ENCODE peak calls at places on chromosomes 11 and 22, in four cellular contexts. C is H9, R is mesenchymal stem cell, K is IMR-90. L is an unnamed sample.

GRCh38 chr22:46416537-46417267 is 81.2 kb downstream of the TRMU start:
- DNase-seq in C (no peak), K (no peak), R (no peak), L (peak)

GRCh38 chr11:85759915-85760314 is 51.0 kb downstream of the SYTL2 start:
- DNase-seq in R (peak), K (peak), C (no peak), L (no peak)

GRCh38 chr11:25037431-25037830 is 540.6 kb downstream of the LUZP2 start:
- DNase-seq in C (no peak), R (no peak), K (no peak), L (no peak)

GRCh38 chr11:122207921-122208764 is 92.1 kb upstream of the BLID start:
- DNase-seq in R (no peak), C (no peak), K (peak), L (peak)

GRCh38 chr22:46896568-46897245 is 134.3 kb downstream of the TBC1D22A start:
- DNase-seq in C (no peak), R (no peak), K (no peak), L (no peak)

GRCh38 chr11:131488208-131488607 is 117.8 kb downstream of the NTM start:
- DNase-seq in R (no peak), K (no peak), C (no peak), L (no peak)

GRCh38 chr11:68749501-68750196 is 1.7 kb downstream of the TESMIN start:
- DNase-seq in K (peak), C (peak), R (peak), L (no peak)

GRCh38 chr11:105968021-105968697 is 53.9 kb downstream of the MSANTD4 start:
- DNase-seq in R (peak), C (no peak), K (peak), L (no peak)

GRCh38 chr11:131759140-131759539 is 388.7 kb downstream of the NTM start:
- DNase-seq in R (no peak), K (no peak), C (no peak), L (no peak)

GRCh38 chr22:39462443-39463147 is 5.8 kb downstream of the MGAT3 start:
- DNase-seq in C (peak), R (no peak), K (no peak), L (no peak)

GRCh38 chr11:36186340-36186739 is 102.9 kb downstream of the COMMD9 start:
- DNase-seq in K (peak), R (no peak), C (no peak), L (no peak)

GRCh38 chr11:92870241-92870826 is 99.1 kb upstream of the MTNR1B start:
- DNase-seq in C (no peak), R (no peak), K (peak), L (no peak)

GRCh38 chr11:86999859-87000753 is 37.6 kb upstream of the TMEM135 start:
- DNase-seq in C (no peak), R (peak), K (peak), L (peak)

GRCh38 chr11:16791494-16791961 is 53.1 kb downstream of the C11orf58 start:
- DNase-seq in K (peak), R (peak), C (no peak), L (peak)

GRCh38 chr11:130096823-130097222 is 27.1 kb downstream of the APLP2 start:
- DNase-seq in R (no peak), C (no peak), K (no peak), L (no peak)

GRCh38 chr22:45537734-45538181 is 35.1 kb downstream of the FBLN1 start:
- DNase-seq in K (peak), C (no peak), R (no peak), L (no peak)

GRCh38 chr22:33971561-33971961 is 51.3 kb upstream of the LARGE1 start:
- DNase-seq in R (no peak), K (no peak), C (no peak), L (no peak)

GRCh38 chr11:8092587-8093424 is 11.8 kb downstream of the TUB start:
- DNase-seq in R (peak), C (peak), K (peak), L (peak)

GRCh38 chr22:41333806-41334205 is 32.5 kb downstream of the ZC3H7B start:
- DNase-seq in R (no peak), K (no peak), C (no peak), L (peak)

GRCh38 chr11:42772886-42773285 is 538.9 kb upstream of the API5 start:
- DNase-seq in C (no peak), K (no peak), R (no peak), L (no peak)

GRCh38 chr11:132862918-132863317 is 669.4 kb downstream of the OPCML start:
- DNase-seq in R (no peak), K (no peak), C (no peak), L (no peak)

GRCh38 chr11:86244522-86245368 is at the start of gene EED:
- DNase-seq in C (peak), R (peak), K (peak), L (peak)

GRCh38 chr22:49260681-49261580 is 566.7 kb downstream of the BRD1 start:
- DNase-seq in R (no peak), C (no peak), K (no peak), L (no peak)

GRCh38 chr11:80970016-80970516 is 1529.2 kb upstream of the TENM4 start:
- DNase-seq in K (no peak), C (no peak), R (peak), L (no peak)

GRCh38 chr11:66317766-66318575 is 1.1 kb upstream of the CD248 start:
- DNase-seq in C (peak), R (peak), K (peak), L (peak)

GRCh38 chr22:29702025-29702930 is 17.5 kb upstream of the CABP7 start:
- DNase-seq in K (peak), R (no peak), C (no peak), L (no peak)

GRCh38 chr11:92240946-92241345 is 16.3 kb downstream of the FAT3 start:
- DNase-seq in K (no peak), C (no peak), R (no peak), L (no peak)

GRCh38 chr11:10592331-10592730 is 23.9 kb upstream of the LYVE1 start:
- DNase-seq in C (no peak), K (peak), R (peak), L (peak)

GRCh38 chr11:122186439-122187080 is 70.5 kb upstream of the BLID start:
- DNase-seq in K (peak), C (no peak), R (peak), L (no peak)

GRCh38 chr11:40130427-40130826 is 1329.0 kb downstream of the LRRC4C start:
- DNase-seq in K (no peak), R (peak), C (peak), L (no peak)

GRCh38 chr11:62648185-62648966 is 2.0 kb upstream of the GANAB start:
- DNase-seq in R (no peak), C (no peak), K (no peak), L (no peak)

GRCh38 chr11:94776351-94777321 is 8.5 kb downstream of the AMOTL1 start:
- DNase-seq in R (peak), C (no peak), K (peak), L (peak)

GRCh38 chr22:35450824-35451541 is 51.0 kb downstream of the MCM5 start:
- DNase-seq in C (no peak), K (no peak), R (no peak), L (no peak)

GRCh38 chr22:26576026-26576680 is 13.8 kb downstream of the TPST2 start:
- DNase-seq in C (no peak), K (peak), R (no peak), L (peak)

GRCh38 chr11:43962383-43962969 is 20.0 kb downstream of the C11orf96 start:
- DNase-seq in K (no peak), R (peak), C (no peak), L (no peak)

GRCh38 chr11:10856689-10857603 is 907 bp downstream of the ZBED5 start:
- DNase-seq in K (peak), R (peak), C (no peak), L (peak)

GRCh38 chr11:48064306-48064705 is 83.9 kb downstream of the PTPRJ start:
- DNase-seq in C (no peak), K (peak), R (peak), L (no peak)

GRCh38 chr22:17773606-17774205 is 563 bp downstream of the BID start:
- DNase-seq in R (peak), K (peak), C (peak), L (peak)

GRCh38 chr11:75574698-75575265 is 12.7 kb downstream of the SERPINH1 start:
- DNase-seq in K (no peak), R (no peak), C (peak), L (no peak)
- H3K23ac ChIP-seq in K (no peak), R (no peak), C (no peak), L (no peak)

GRCh38 chr22:22693531-22693884 is 49.1 kb downstream of the GGTLC2 start:
- DNase-seq in C (no peak), R (no peak), K (no peak), L (no peak)
- H3K23ac ChIP-seq in C (no peak), R (no peak), K (no peak), L (no peak)

DNA sequence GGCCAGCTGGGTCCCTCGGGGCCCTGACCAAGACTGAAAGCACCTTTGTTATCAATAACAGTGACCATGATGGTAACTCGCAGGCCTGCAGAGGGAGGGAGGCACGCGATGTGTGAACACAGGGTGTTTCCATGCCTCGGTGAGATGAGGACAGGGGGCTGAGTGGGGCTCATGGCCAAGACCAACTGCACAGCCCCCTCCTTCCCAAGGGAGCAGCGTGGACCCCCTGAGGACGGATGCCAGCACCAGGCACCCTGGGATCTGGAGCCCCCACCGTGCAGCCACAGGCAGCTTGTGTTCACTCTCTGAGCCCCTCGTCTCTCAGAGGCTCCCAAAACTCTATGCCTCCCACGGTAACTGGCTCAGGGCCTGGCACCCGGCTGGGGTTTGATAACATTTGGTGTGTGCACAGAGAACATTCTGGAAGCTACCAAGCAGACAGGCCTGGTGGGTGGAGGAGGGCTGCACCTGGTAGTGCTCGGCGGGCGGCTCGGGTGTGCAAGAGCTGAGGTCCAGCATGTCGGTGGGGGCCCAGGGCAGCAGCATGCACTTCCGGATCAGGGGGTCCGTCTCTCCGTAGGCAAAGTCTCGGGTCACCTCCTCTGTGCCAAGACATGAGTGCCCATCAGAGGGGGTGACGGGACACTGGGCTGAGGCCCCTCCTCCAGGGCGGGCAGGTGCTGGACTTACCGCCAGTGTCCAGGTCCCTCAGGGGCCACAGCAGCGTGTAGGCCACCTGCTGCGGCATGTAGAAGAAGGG is 7.6 kb downstream of the TTLL12 start:
- DNase-seq in R (no peak), K (no peak), C (no peak), L (no peak)
- H3K23ac ChIP-seq in R (no peak), K (no peak), C (no peak), L (no peak)

GRCh38 chr11:118092907-118093571 is 6.3 kb upstream of the SMIM35 start:
- DNase-seq in C (no peak), K (no peak), R (no peak), L (no peak)

GRCh38 chr11:118088531-118088930 is 1.8 kb upstream of the SMIM35 start:
- DNase-seq in C (no peak), K (no peak), R (no peak), L (peak)

GRCh38 chr11:118091690-118092089 is 4.9 kb upstream of the SMIM35 start:
- DNase-seq in R (no peak), C (no peak), K (no peak), L (no peak)

GRCh38 chr11:118087933-118088332 is 1.2 kb upstream of the SMIM35 start:
- DNase-seq in R (no peak), K (no peak), C (no peak), L (no peak)

DNA sequence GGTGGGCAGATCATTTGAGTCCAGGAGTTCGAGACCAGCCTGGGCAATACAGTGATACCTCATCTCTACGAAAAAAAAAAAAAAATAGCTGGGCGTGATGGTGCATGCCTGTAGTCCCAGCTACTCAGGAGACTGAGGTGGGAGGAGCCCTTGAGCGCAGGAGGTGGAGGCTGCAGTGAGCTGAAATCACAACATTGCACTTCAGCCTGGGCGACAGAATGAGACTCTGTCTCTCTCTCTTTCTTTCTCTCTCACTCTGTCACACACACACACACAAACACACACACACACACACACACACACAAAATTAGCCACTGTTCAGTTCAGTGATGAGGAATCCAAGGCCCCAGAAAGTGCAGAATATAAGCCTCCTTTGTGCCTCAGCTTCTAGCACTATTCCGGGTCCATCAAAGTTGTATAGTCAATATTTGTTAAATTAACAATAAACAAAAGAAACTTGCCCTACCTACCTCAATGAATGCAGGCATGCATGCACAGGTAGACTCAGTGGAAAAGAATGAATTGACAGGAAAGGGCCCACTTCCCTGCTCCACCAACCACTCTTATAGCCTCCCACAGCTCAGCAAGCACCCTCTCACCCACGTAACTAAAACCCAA is 3.9 kb upstream of the SMIM35 start:
- DNase-seq in C (no peak), K (no peak), R (no peak), L (no peak)
- H3K23ac ChIP-seq in C (no peak), K (no peak), R (no peak), L (no peak)

DNA sequence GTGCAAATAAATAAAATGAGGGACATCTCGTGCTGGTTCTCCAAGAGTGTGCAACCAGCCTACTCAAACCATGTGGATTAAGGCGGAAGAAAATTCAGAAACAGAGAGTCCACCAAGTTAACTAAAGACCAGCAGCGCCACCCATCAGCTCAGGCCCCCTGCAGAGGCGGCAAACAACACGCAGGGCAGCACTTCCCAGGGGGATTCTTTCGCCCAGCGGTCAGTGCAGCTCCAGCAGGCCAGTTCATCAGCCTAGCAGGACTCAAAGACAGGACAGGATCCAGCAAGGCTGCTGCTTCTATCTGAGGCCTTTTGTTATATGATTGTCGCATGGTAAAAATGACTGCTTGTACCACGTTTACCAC is 51.7 kb downstream of the PACSIN2 start:
- DNase-seq in R (no peak), C (no peak), K (no peak), L (no peak)
- H3K23ac ChIP-seq in R (peak), C (no peak), K (peak), L (no peak)

GRCh38 chr22:27799334-27800249 is 2.0 kb downstream of the MN1 start:
- DNase-seq in C (peak), K (no peak), R (peak), L (no peak)
- H3K23ac ChIP-seq in C (no peak), K (peak), R (no peak), L (no peak)

GRCh38 chr11:60906132-60906972 is at the start of gene PRPF19:
- DNase-seq in R (peak), C (peak), K (peak), L (peak)
- H3K23ac ChIP-seq in R (no peak), C (no peak), K (peak), L (no peak)

GRCh38 chr22:24421428-24421931 is 5.9 kb upstream of the ADORA2A start:
- DNase-seq in C (peak), R (no peak), K (no peak), L (peak)

GRCh38 chr22:24420977-24421343 is 6.4 kb upstream of the ADORA2A start:
- DNase-seq in R (no peak), K (no peak), C (no peak), L (no peak)

GRCh38 chr22:24419480-24419860 is 7.9 kb upstream of the ADORA2A start:
- DNase-seq in K (no peak), C (no peak), R (no peak), L (no peak)

GRCh38 chr22:24418786-24419479 is 8.5 kb upstream of the ADORA2A start:
- DNase-seq in R (no peak), C (no peak), K (no peak), L (no peak)

DNA sequence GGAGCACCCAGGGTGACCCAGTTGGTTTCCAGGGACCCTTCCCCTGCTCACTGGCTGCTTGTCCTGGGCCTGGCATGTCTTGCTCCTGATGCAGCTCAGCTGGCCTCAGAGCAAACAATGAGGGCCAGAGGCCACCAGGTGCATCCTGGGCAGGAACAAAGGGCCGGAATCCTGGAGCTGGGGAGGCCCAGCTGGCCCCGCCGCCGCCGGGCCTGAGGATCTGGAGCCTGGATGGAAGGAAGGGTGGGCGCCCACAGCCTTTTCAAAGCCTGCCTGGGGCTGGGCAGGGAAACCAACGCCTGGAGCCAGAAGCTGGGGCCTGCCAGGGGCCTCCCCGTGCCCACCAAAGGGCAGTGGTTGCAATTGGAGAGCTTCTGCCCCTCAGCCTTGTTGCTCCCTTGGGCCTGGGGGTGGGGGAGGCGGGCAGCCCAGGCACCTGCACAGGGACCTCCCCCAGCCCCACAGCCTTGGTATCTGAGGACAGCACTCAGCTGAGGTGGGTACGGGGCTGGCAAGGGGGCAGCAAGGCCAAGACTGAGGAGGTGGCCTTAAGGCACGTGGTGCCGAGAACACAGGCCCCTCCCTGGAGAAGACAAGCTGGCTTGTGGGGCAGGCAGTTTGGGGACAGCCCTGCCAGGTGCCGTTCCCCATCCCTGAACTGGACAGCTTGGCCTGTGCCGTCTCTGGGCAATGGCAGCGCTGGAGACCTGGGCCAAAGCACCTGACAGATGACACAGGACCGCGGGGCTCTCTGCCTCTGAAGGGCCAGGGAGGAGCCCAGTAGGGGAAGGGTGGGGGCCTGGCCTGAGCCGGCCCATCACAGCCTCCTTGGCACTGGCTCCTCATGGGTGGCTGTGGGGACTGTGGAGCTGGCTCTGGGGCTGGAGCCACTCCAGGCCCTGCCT is 7.1 kb upstream of the ADORA2A start:
- DNase-seq in K (no peak), C (no peak), R (no peak), L (no peak)
- H3K23ac ChIP-seq in K (no peak), C (no peak), R (no peak), L (no peak)

GRCh38 chr11:67642490-67643120 is 3.0 kb upstream of the TBX10 start:
- DNase-seq in K (no peak), C (no peak), R (no peak), L (no peak)
- H3K23ac ChIP-seq in K (no peak), C (no peak), R (no peak), L (no peak)